ENCODE peak calls at places on chromosomes 5 and 9, in six cellular contexts. D is pancreas, M is heart right ventricle, L is choroid plexus epithelial cell, T is ovary, Z is cardiac muscle cell. B is an unnamed sample.

GRCh38 chr5:176535101-176535654 is 2.0 kb downstream of the RNF44 start:
- DNase-seq in L (no peak), T (no peak), M (no peak), D (no peak), Z (no peak), B (peak)

GRCh38 chr9:69645488-69645887 is 26.7 kb downstream of the APBA1 start:
- DNase-seq in Z (no peak), M (no peak), D (peak), L (no peak), T (no peak), B (peak)

GRCh38 chr9:107388890-107389289 is 100.7 kb downstream of the KLF4 start:
- DNase-seq in Z (no peak), M (peak), D (no peak), L (no peak), T (no peak), B (no peak)

GRCh38 chr5:122076669-122077450 is 1.2 kb downstream of the LOX start:
- DNase-seq in D (peak), M (peak), Z (peak), T (peak), L (peak), B (peak)

GRCh38 chr9:65405253-65405652 is 120.2 kb upstream of the FOXD4L5 start:
- DNase-seq in D (no peak), T (no peak), L (no peak), M (no peak), Z (no peak), B (no peak)

GRCh38 chr5:180366303-180366702 is 13.2 kb upstream of the GFPT2 start:
- DNase-seq in T (no peak), D (no peak), L (no peak), Z (no peak), M (no peak), B (no peak)

GRCh38 chr9:74942801-74943200 is 9.9 kb downstream of the C9orf40 start:
- DNase-seq in T (no peak), L (peak), Z (peak), D (no peak), M (no peak), B (no peak)

GRCh38 chr5:173479711-173480110 is 136.7 kb downstream of the BOD1 start:
- DNase-seq in L (peak), D (no peak), M (no peak), Z (no peak), T (no peak), B (no peak)

GRCh38 chr9:132582786-132583583 is 579 bp downstream of the BARHL1 start:
- DNase-seq in D (no peak), M (no peak), Z (no peak), T (no peak), L (no peak), B (no peak)

GRCh38 chr9:4596165-4596922 is 65.8 kb upstream of the PLPP6 start:
- DNase-seq in L (peak), M (no peak), T (no peak), Z (no peak), D (no peak), B (no peak)

GRCh38 chr9:98117984-98118639 is 910 bp downstream of the TRIM14 start:
- DNase-seq in Z (peak), M (no peak), T (no peak), D (peak), L (peak), B (peak)

GRCh38 chr9:101341958-101342357 is 42.8 kb downstream of the BAAT start:
- DNase-seq in T (no peak), D (no peak), M (no peak), Z (no peak), L (no peak), B (no peak)

GRCh38 chr5:142869883-142870282 is 99.7 kb downstream of the ARHGAP26 start:
- DNase-seq in T (no peak), Z (no peak), D (peak), M (peak), L (peak), B (peak)

GRCh38 chr9:16236326-16236725 is 634.1 kb downstream of the BNC2 start:
- DNase-seq in M (no peak), D (no peak), T (peak), Z (peak), L (peak), B (no peak)

GRCh38 chr9:75146229-75146628 is 57.9 kb downstream of the OSTF1 start:
- DNase-seq in M (no peak), Z (peak), D (no peak), T (no peak), L (peak), B (no peak)

GRCh38 chr5:50763356-50763755 is 96.9 kb downstream of the PARP8 start:
- DNase-seq in M (no peak), L (no peak), T (no peak), Z (no peak), D (no peak), B (no peak)

GRCh38 chr5:75566710-75567309 is 44.4 kb upstream of the ANKDD1B start:
- DNase-seq in T (no peak), L (peak), D (no peak), M (no peak), Z (peak), B (no peak)

GRCh38 chr5:147348046-147348445 is 113.2 kb downstream of the STK32A start:
- DNase-seq in D (no peak), M (no peak), L (peak), T (no peak), Z (no peak), B (no peak)

GRCh38 chr5:127011151-127011550 is 19.2 kb downstream of the MARCHF3 start:
- DNase-seq in L (peak), D (no peak), T (no peak), Z (peak), M (no peak), B (no peak)

GRCh38 chr9:109379513-109379912 is 58.7 kb upstream of the EPB41L4B start:
- DNase-seq in D (no peak), L (no peak), Z (no peak), M (no peak), T (no peak), B (peak)

GRCh38 chr5:82068723-82069122 is 96.9 kb downstream of the ATG10 start:
- DNase-seq in D (no peak), T (no peak), M (no peak), L (peak), Z (no peak), B (no peak)
- H3K4me3 ChIP-seq in D (no peak), T (no peak), M (no peak), L (no peak), Z (no peak), B (no peak)

DNA sequence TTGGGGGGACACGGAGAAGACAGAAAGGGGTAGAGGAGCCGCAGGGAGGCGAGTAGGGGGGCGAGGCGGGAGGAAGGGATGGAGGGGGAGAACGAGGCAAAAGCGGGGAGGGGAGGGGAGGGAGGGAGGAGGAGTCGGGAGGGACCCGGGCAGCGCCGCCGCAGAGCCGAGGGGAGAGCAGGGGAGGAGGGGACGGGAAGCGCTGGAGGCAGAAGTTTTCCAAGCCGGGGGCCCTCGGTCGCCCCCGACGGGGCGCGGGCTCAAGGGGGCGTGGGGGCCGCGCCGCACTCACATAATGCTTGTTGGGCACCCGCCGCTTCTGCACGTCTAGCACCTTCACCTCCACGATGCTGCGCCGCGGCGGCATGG is 355 bp downstream of the SH3PXD2B start:
- DNase-seq in T (peak), D (peak), Z (peak), L (no peak), M (peak), B (peak)
- TF ChIP-seq CTCF in T (no peak), D (no peak), Z (no peak), L (no peak), M (no peak), B (no peak)

GRCh38 chr5:149406979-149407306 is 27.9 kb upstream of the IL17B start:
- DNase-seq in D (no peak), L (no peak), T (no peak), M (no peak), Z (no peak), B (no peak)

GRCh38 chr5:149408252-149409099 is 29.4 kb upstream of the IL17B start:
- DNase-seq in Z (no peak), L (no peak), M (no peak), D (no peak), T (no peak), B (no peak)

GRCh38 chr5:149406203-149406978 is 27.3 kb upstream of the IL17B start:
- DNase-seq in M (peak), D (no peak), Z (peak), T (peak), L (peak), B (peak)

GRCh38 chr5:149409268-149409948 is 30.3 kb upstream of the IL17B start:
- DNase-seq in T (peak), M (no peak), D (no peak), Z (peak), L (no peak), B (no peak)

DNA sequence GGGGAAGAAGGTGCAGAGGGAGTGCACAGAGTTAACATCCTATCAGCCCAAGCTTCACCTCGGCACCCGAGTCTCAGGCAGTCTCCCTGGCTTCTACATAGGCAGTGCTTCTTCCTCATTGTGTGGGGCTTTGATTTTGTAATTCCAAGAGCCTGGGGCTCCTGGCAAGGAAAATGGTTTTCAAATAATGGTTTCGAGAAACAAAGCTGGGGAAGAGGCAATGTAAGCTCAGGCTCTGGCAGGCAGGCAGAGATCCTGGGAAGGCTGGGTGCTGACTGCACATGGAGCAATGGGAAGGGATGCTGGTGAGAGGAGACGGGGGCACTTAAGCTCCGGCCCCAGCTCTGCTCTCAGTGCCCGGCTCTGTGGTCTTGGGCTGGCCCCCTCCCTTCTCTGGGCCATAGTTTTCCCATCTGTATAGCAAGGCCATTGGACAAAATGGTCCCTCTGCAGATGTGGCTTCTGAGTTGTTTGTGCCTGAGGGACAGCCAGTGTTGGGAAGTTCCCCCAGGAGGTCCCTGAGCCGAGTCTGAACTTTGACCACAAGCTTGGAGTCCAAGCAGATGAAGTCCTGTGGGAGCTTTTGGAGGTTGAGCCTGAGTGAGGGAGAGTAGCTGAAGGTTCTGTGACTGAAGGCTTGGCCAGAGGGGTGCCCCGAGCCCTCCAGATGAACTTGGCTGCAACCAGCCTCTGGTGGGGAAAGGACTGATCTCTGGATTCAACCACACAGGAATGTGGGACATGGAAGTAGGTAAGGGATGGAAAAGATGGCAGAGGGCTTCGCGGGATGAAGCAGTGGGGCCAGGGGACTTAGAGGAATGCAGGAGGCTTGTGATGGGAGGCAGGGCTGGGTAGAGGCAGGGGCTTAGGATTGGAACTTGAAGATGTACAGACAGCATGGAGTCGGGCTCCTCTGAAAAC is 28.5 kb upstream of the IL17B start:
- DNase-seq in D (no peak), M (no peak), Z (peak), L (peak), T (no peak), B (no peak)
- H3K4me3 ChIP-seq in D (no peak), M (peak), Z (no peak), L (peak), T (peak), B (peak)

GRCh38 chr9:37034938-37035471 is 937 bp upstream of the PAX5 start:
- DNase-seq in Z (no peak), T (no peak), D (no peak), L (no peak), M (no peak), B (no peak)
- TF ChIP-seq CTCF in Z (no peak), T (no peak), D (no peak), L (no peak), M (no peak), B (no peak)

DNA sequence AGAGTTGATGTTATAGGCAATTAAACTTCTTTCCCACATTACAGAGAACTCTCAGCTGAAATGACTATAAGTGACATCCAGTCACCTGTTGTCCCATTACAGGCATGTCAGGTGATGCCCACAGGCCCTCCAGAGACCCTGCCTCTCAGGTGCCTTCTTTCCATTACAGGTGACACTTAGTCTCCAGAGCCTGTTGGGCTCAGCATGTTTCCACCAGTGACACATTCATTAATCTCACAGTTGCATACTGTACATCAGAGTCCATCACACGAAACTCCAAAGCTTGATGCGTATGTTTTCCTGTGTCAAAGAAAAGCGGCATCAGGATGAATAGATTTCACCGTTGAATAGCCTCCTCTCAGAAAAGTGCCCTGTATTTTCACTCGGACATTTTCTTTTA is 14.6 kb downstream of the PRUNE2 start:
- DNase-seq in T (no peak), D (no peak), Z (no peak), M (no peak), L (no peak), B (no peak)
- H3K4me3 ChIP-seq in T (no peak), D (no peak), Z (no peak), M (no peak), L (no peak), B (no peak)

GRCh38 chr5:33583332-33583731 is 142.6 kb downstream of the TARS1 start:
- DNase-seq in Z (no peak), L (no peak), M (no peak), T (no peak), D (no peak), B (no peak)
- TF ChIP-seq CTCF in Z (no peak), L (no peak), M (no peak), T (no peak), D (no peak), B (no peak)